ENCODE peak calls at places on chromosomes 5 and 9, in four cellular contexts. F is activated CD4-positive, alpha-beta T cell treated with anti-CD3 and anti-CD28 coated beads for 48 hours; N is activated gamma-delta T cell treated with Interleukin-2 at 50 U/mL for 16 hours; Y is GM13977. M is an unnamed sample.

GRCh38 chr5:180198208-180198607 is 10.8 kb downstream of the RASGEF1C start:
- DNase-seq in F (no peak), N (no peak), Y (no peak), M (no peak)

GRCh38 chr5:38022621-38023020 is 182.8 kb upstream of the GDNF start:
- DNase-seq in F (no peak), N (no peak), Y (no peak), M (no peak)

GRCh38 chr5:93995126-93995621 is 253.8 kb upstream of the POU5F2 start:
- DNase-seq in F (no peak), N (no peak), Y (no peak), M (no peak)

GRCh38 chr5:40198736-40199135 is 481.0 kb upstream of the PTGER4 start:
- DNase-seq in F (no peak), N (no peak), Y (no peak), M (no peak)

GRCh38 chr9:134681061-134681661 is 39.6 kb downstream of the COL5A1 start:
- DNase-seq in F (no peak), N (no peak), Y (no peak), M (no peak)

GRCh38 chr5:124289641-124290201 is 456.7 kb downstream of the ZNF608 start:
- DNase-seq in F (no peak), N (no peak), Y (no peak), M (no peak)

GRCh38 chr5:150168864-150169263 is 2.3 kb downstream of the CDX1 start:
- DNase-seq in F (no peak), N (no peak), Y (no peak), M (no peak)

GRCh38 chr5:160743027-160743426 is 109.0 kb downstream of the ATP10B start:
- DNase-seq in F (no peak), N (no peak), Y (no peak), M (no peak)

GRCh38 chr5:14240366-14240765 is 97.2 kb downstream of the TRIO start:
- DNase-seq in F (no peak), N (no peak), Y (no peak), M (no peak)

GRCh38 chr9:127144670-127145458 is 22.4 kb upstream of the ANGPTL2 start:
- DNase-seq in F (no peak), N (no peak), Y (no peak), M (peak)

GRCh38 chr5:6111131-6111530 is 267.2 kb downstream of the MED10 start:
- DNase-seq in F (no peak), N (no peak), Y (no peak), M (no peak)

GRCh38 chr9:72942451-72942850 is 10.4 kb downstream of the ALDH1A1 start:
- DNase-seq in F (no peak), N (no peak), Y (no peak), M (no peak)

GRCh38 chr5:151108566-151108965 is 27.7 kb upstream of the TNIP1 start:
- DNase-seq in F (no peak), N (no peak), Y (no peak), M (no peak)

M was measured in WERI-Rb-1.